ENCODE peak calls at places on chromosomes 6 and 20, in four cellular contexts. S is HCT116, L is IMR-90, N is PC-3. I is an unnamed sample.

GRCh38 chr6:29967379-29968010 is 25.2 kb downstream of the HLA-A start:
- DNase-seq in S (peak), L (no peak), N (peak), I (no peak)

GRCh38 chr6:85058806-85059205 is 294.4 kb upstream of the TBX18 start:
- DNase-seq in L (no peak), S (no peak), N (no peak), I (no peak)

GRCh38 chr6:24719125-24719931 is at the start of gene C6orf62:
- DNase-seq in N (peak), L (peak), S (no peak), I (peak)

GRCh38 chr20:19918965-19919329 is 98.2 kb upstream of the NAA20 start:
- DNase-seq in S (no peak), L (no peak), N (no peak), I (no peak)

GRCh38 chr6:6543181-6543879 is 45.2 kb upstream of the LY86 start:
- DNase-seq in N (no peak), L (no peak), S (no peak), I (no peak)

GRCh38 chr6:131062245-131063027 is 609 bp downstream of the EPB41L2 start:
- DNase-seq in S (no peak), L (no peak), N (no peak), I (no peak)

GRCh38 chr20:61525781-61526431 is 273.8 kb downstream of the CDH4 start:
- DNase-seq in N (no peak), L (peak), S (no peak), I (peak)

GRCh38 chr20:56032251-56032650 is 26.9 kb upstream of the CBLN4 start:
- DNase-seq in L (no peak), S (peak), N (no peak), I (no peak)

GRCh38 chr6:13769655-13770053 is 44.7 kb downstream of the MCUR1 start:
- DNase-seq in N (no peak), S (no peak), L (no peak), I (no peak)

GRCh38 chr6:147285087-147285855 is 81.1 kb downstream of the STXBP5 start:
- DNase-seq in L (peak), N (peak), S (peak), I (peak)

DNA sequence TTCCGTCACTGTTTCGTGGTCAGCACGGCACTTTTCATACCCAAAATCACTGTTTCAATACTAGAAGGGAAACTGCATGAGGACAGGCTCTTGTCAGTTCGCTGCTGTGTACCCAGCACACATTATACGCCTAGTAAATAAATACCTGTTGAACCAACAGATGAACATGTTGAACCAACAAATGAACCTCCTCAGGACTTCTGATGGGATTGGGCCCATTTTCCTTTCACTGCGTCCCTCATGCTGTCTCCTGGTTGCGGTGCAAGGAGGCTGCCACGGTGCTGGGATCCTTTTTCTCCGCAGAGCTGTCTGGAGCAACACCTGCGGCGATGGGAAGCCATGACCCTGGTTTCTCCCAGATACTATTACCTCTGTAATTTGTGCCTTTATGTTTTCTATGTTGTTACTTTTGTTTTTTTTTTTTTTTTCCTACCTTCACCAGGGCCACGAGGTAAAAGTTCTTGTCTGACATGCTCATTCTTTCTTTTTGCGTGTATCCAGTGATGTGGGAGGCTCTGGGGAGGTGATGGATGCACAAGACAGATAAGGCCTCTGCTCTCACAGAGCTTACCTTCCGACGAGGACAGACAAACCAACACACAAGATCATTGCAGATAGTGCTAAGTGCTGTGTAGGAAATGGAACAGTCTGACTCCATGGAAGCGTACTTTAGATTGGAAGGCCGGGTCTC is 1.1 kb downstream of the VAPB start:
- DNase-seq in N (no peak), L (no peak), S (peak), I (no peak)
- H3K4me2 ChIP-seq in N (peak), L (peak), S (peak), I (peak)

DNA sequence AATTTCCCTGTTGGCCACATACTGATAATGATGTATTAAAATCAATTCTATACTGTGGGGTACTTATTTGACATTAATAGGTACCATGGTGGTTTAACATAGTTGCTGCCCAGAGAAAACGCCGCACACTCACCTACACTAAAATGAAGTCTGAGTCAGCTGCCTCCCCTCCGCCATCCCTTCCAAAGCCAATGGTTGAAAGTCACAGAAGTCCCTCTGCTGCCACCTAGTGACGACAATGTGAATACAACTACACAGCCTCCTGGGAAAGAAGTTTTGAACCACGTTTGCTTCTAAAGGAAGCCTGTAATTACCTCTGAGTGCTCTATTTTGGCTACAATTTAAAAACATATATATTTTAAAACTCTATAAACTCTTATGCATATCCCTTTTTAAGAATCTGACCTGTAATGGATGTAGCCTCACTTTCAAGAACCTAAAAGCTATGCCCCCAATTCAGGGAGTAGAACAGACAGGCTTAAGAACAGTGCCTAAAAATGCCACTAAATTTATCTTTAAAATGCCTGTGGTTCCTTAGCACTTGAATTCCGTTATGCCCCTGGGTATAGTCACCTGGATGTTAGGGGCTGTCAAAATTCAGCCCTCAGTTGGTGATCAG is 20.6 kb upstream of the ECI2 start:
- DNase-seq in S (peak), N (peak), L (peak), I (peak)
- H3K9ac ChIP-seq in S (no peak), N (no peak), L (no peak), I (no peak)

GRCh38 chr20:32210206-32210605 is 2.5 kb downstream of the POFUT1 start:
- DNase-seq in L (peak), S (no peak), N (no peak), I (no peak)
- H3K4me2 ChIP-seq in L (no peak), S (no peak), N (no peak), I (no peak)

DNA sequence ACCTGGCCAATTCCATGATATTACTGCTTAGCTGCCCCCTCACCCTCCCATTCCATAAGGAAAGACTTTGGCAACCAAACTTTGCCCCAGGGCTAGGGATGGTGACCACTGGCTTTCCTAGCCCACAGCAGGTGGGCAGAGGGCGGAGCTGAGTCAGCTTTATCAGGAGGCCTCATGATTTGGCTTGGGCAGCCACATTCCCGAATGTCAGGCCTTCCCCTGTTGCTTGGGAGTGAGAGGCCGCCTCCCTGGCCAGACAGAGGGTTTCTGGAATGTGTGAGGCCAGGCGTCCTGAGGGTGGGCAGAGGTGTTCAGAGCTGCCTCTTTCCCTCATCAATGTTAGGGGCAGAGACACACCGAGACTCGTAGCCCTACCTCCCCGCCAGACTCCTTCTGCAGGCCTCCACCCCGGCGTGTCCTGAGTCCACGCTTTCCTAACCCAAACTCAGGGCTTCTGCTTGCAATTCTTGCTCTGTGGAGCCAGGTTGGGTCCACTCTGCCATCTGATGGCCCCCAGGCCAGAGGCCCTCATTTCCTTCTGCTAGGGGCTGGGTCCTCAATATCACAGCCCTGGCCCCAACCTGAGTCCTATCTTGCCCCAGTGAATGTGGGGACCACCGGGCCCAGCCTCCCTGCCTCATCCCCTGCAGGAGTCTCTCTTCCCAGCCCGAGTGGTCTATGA is 19.3 kb downstream of the UQCC2 start:
- DNase-seq in L (no peak), S (no peak), N (peak), I (peak)
- H3K9ac ChIP-seq in L (no peak), S (no peak), N (no peak), I (no peak)

GRCh38 chr6:75946146-75946831 is 126.2 kb downstream of the IMPG1 start:
- DNase-seq in N (no peak), L (no peak), S (no peak), I (no peak)
- H3K4me2 ChIP-seq in N (no peak), L (no peak), S (no peak), I (no peak)